ENCODE peak calls at places on chromosomes 2 and 18, in five cellular contexts. H is choroid plexus epithelial cell, K is Peyer's patch, N is hepatocyte, M is midbrain. D is an unnamed sample.
A peak's percentile ranks its signal among the peaks of the same experiment; 100 is the strongest.

GRCh38 chr18:56841836-56842235 is 190.7 kb downstream of the WDR7 start:
- DNase-seq in H (no peak), K (no peak), N (no peak), M (no peak), D (no peak)

GRCh38 chr2:10951558-10952414 is 40.1 kb downstream of the KCNF1 start:
- DNase-seq in H (no peak), K (no peak), N (no peak), M (no peak), D (no peak)

GRCh38 chr18:48488388-48488850 is 50.4 kb upstream of the CTIF start:
- DNase-seq in H (peak; percentile 95), K (peak; percentile 56), N (peak; percentile 83), M (no peak), D (no peak)

GRCh38 chr2:219060821-219061791 is at the start of gene IHH:
- DNase-seq in H (no peak), K (peak; percentile 95), N (peak; percentile 80), M (no peak), D (peak; percentile 45)

GRCh38 chr2:200575957-200576356 is 9.9 kb upstream of the AOX1 start:
- DNase-seq in H (peak; percentile 45), K (no peak), N (no peak), M (no peak), D (no peak)

GRCh38 chr2:37189452-37190153 is 1.1 kb upstream of the SULT6B1 start:
- DNase-seq in H (peak; percentile 98), K (no peak), N (peak; percentile 70), M (no peak), D (no peak)

GRCh38 chr2:182706751-182707150 is 9.3 kb upstream of the DNAJC10 start:
- DNase-seq in H (no peak), K (no peak), N (no peak), M (no peak), D (no peak)

GRCh38 chr18:13437801-13438506 is 219.4 kb downstream of the LDLRAD4 start:
- DNase-seq in H (no peak), K (no peak), N (no peak), M (no peak), D (no peak)

GRCh38 chr2:240918258-240919091 is 12.3 kb downstream of the CROCC2 start:
- DNase-seq in H (no peak), K (peak; percentile 41), N (no peak), M (no peak), D (no peak)

GRCh38 chr18:5894613-5895299 is 566 bp downstream of the TMEM200C start:
- DNase-seq in H (no peak), K (peak; percentile 49), N (no peak), M (no peak), D (peak; percentile 61)

GRCh38 chr18:13539843-13540535 is 186.4 kb downstream of the FAM210A start:
- DNase-seq in H (no peak), K (no peak), N (no peak), M (no peak), D (no peak)

GRCh38 chr2:43127941-43128561 is 98.4 kb downstream of the ZFP36L2 start:
- DNase-seq in H (no peak), K (no peak), N (no peak), M (no peak), D (no peak)

GRCh38 chr2:164667566-164667965 is 46.3 kb upstream of the GRB14 start:
- DNase-seq in H (no peak), K (no peak), N (no peak), M (no peak), D (no peak)

GRCh38 chr2:233064526-233065199 is 4.5 kb downstream of the INPP5D start:
- DNase-seq in H (no peak), K (peak; percentile 14), N (no peak), M (no peak), D (no peak)

GRCh38 chr18:64966667-64967066 is 784.1 kb upstream of the CDH7 start:
- DNase-seq in H (no peak), K (no peak), N (peak; percentile 22), M (no peak), D (no peak)

GRCh38 chr2:83900859-83901258 is 558.2 kb downstream of the SUCLG1 start:
- DNase-seq in H (peak; percentile 13), K (no peak), N (peak; percentile 6), M (no peak), D (no peak)

GRCh38 chr2:28292491-28292890 is 100.2 kb upstream of the FOSL2 start:
- DNase-seq in H (no peak), K (no peak), N (no peak), M (no peak), D (no peak)

GRCh38 chr18:63000839-63001238 is 285.5 kb downstream of the PHLPP1 start:
- DNase-seq in H (no peak), K (no peak), N (no peak), M (no peak), D (no peak)

GRCh38 chr18:79399275-79400081 is 3.7 kb downstream of the NFATC1 start:
- DNase-seq in H (no peak), K (peak; percentile 53), N (no peak), M (no peak), D (no peak)

GRCh38 chr2:232333361-232334135 is 45.0 kb upstream of the ALPP start:
- DNase-seq in H (peak; percentile 34), K (peak; percentile 43), N (no peak), M (no peak), D (no peak)

GRCh38 chr2:150997702-150998480 is 263.8 kb downstream of the RBM43 start:
- DNase-seq in H (no peak), K (no peak), N (no peak), M (no peak), D (no peak)

GRCh38 chr2:38528008-38528442 is 74.7 kb downstream of the HNRNPLL start:
- DNase-seq in H (peak; percentile 49), K (no peak), N (peak; percentile 55), M (peak; percentile 29), D (no peak)

GRCh38 chr2:29753676-29754444 is 167.5 kb downstream of the ALK start:
- DNase-seq in H (peak; percentile 62), K (no peak), N (no peak), M (no peak), D (no peak)